ENCODE peak calls at places on chromosomes 12 and 14, in five cellular contexts. One of them, this sample, is unnamed.

GRCh38 chr14:74980746-74981661 is 21.7 kb upstream of the EIF2B2 start:
- DNase-seq in CD4-positive, alpha-beta memory T cell: no peak
- DNase-seq in tibial nerve: no peak
- DNase-seq in GM23338: peak; percentile 64
- DNase-seq in pancreas: no peak
- DNase-seq in this sample: no peak

GRCh38 chr12:50524621-50525020 is 19.8 kb downstream of the DIP2B start:
- DNase-seq in CD4-positive, alpha-beta memory T cell: no peak
- DNase-seq in tibial nerve: no peak
- DNase-seq in pancreas: no peak
- DNase-seq in GM23338: no peak
- DNase-seq in this sample: no peak

GRCh38 chr12:127685476-127686234 is 581.3 kb upstream of the TMEM132C start:
- DNase-seq in CD4-positive, alpha-beta memory T cell: no peak
- DNase-seq in pancreas: no peak
- DNase-seq in GM23338: no peak
- DNase-seq in tibial nerve: no peak
- DNase-seq in this sample: no peak

GRCh38 chr12:14403711-14404164 is 38.3 kb downstream of the ATF7IP start:
- DNase-seq in tibial nerve: no peak
- DNase-seq in GM23338: no peak
- DNase-seq in CD4-positive, alpha-beta memory T cell: peak; percentile 55
- DNase-seq in pancreas: no peak
- DNase-seq in this sample: no peak

GRCh38 chr12:25591132-25591531 is 38.0 kb upstream of the LMNTD1 start:
- DNase-seq in pancreas: no peak
- DNase-seq in CD4-positive, alpha-beta memory T cell: no peak
- DNase-seq in tibial nerve: no peak
- DNase-seq in GM23338: peak; percentile 15
- DNase-seq in this sample: peak; percentile 33

GRCh38 chr12:59084758-59085383 is 164.6 kb upstream of the LRIG3 start:
- DNase-seq in pancreas: no peak
- DNase-seq in GM23338: peak; percentile 21
- DNase-seq in tibial nerve: no peak
- DNase-seq in CD4-positive, alpha-beta memory T cell: no peak
- DNase-seq in this sample: peak; percentile 6

GRCh38 chr14:90291699-90292098 is 35.3 kb downstream of the PSMC1 start:
- DNase-seq in tibial nerve: no peak
- DNase-seq in CD4-positive, alpha-beta memory T cell: no peak
- DNase-seq in pancreas: no peak
- DNase-seq in GM23338: no peak
- DNase-seq in this sample: no peak

GRCh38 chr14:96351986-96352385 is 11.2 kb downstream of the ATG2B start:
- DNase-seq in CD4-positive, alpha-beta memory T cell: no peak
- DNase-seq in tibial nerve: no peak
- DNase-seq in pancreas: no peak
- DNase-seq in GM23338: no peak
- DNase-seq in this sample: no peak

GRCh38 chr12:97134495-97134894 is 227.4 kb downstream of the NEDD1 start:
- DNase-seq in CD4-positive, alpha-beta memory T cell: no peak
- DNase-seq in tibial nerve: no peak
- DNase-seq in pancreas: no peak
- DNase-seq in GM23338: peak; percentile 57
- DNase-seq in this sample: no peak

GRCh38 chr14:93012516-93013367 is 89.8 kb downstream of the CHGA start:
- DNase-seq in CD4-positive, alpha-beta memory T cell: no peak
- DNase-seq in GM23338: no peak
- DNase-seq in pancreas: no peak
- DNase-seq in tibial nerve: no peak
- DNase-seq in this sample: no peak
- H3K4me1 ChIP-seq in CD4-positive, alpha-beta memory T cell: peaks cover 12% of the 10 kb centered on the region
- H3K4me1 ChIP-seq in GM23338: peaks cover 4% of the 10 kb centered on the region
- H3K4me1 ChIP-seq in pancreas: no peaks in the 10 kb centered on the region
- H3K4me1 ChIP-seq in tibial nerve: peaks cover 97% of the 10 kb centered on the region
- H3K4me1 ChIP-seq in this sample: peaks cover 2% of the 10 kb centered on the region

GRCh38 chr14:53971501-53971900 is 14.9 kb upstream of the BMP4 start:
- DNase-seq in tibial nerve: no peak
- DNase-seq in CD4-positive, alpha-beta memory T cell: no peak
- DNase-seq in GM23338: no peak
- DNase-seq in pancreas: no peak
- DNase-seq in this sample: no peak

GRCh38 chr14:53964249-53964648 is 7.6 kb upstream of the BMP4 start:
- DNase-seq in CD4-positive, alpha-beta memory T cell: no peak
- DNase-seq in pancreas: no peak
- DNase-seq in tibial nerve: no peak
- DNase-seq in GM23338: peak; percentile 43
- DNase-seq in this sample: no peak

GRCh38 chr14:53968756-53969155 is 12.1 kb upstream of the BMP4 start:
- DNase-seq in CD4-positive, alpha-beta memory T cell: no peak
- DNase-seq in pancreas: no peak
- DNase-seq in tibial nerve: no peak
- DNase-seq in GM23338: no peak
- DNase-seq in this sample: no peak

GRCh38 chr14:53967606-53968005 is 11.0 kb upstream of the BMP4 start:
- DNase-seq in pancreas: no peak
- DNase-seq in GM23338: no peak
- DNase-seq in CD4-positive, alpha-beta memory T cell: no peak
- DNase-seq in tibial nerve: no peak
- DNase-seq in this sample: no peak

GRCh38 chr14:53969326-53969725 is 12.7 kb upstream of the BMP4 start:
- DNase-seq in CD4-positive, alpha-beta memory T cell: no peak
- DNase-seq in tibial nerve: no peak
- DNase-seq in pancreas: no peak
- DNase-seq in GM23338: no peak
- DNase-seq in this sample: no peak
- H3K4me1 ChIP-seq in CD4-positive, alpha-beta memory T cell: no peaks in the 10 kb centered on the region
- H3K4me1 ChIP-seq in tibial nerve: no peaks in the 10 kb centered on the region
- H3K4me1 ChIP-seq in pancreas: no peaks in the 10 kb centered on the region
- H3K4me1 ChIP-seq in GM23338: peaks cover 33% of the 10 kb centered on the region
- H3K4me1 ChIP-seq in this sample: peaks cover 4% of the 10 kb centered on the region

GRCh38 chr14:69654109-69654508 is 42.7 kb downstream of the SUSD6 start:
- DNase-seq in tibial nerve: no peak
- DNase-seq in pancreas: no peak
- DNase-seq in CD4-positive, alpha-beta memory T cell: no peak
- DNase-seq in GM23338: no peak
- DNase-seq in this sample: no peak
- H3K4me1 ChIP-seq in tibial nerve: peaks cover 69% of the 10 kb centered on the region
- H3K4me1 ChIP-seq in pancreas: peaks cover 48% of the 10 kb centered on the region
- H3K4me1 ChIP-seq in CD4-positive, alpha-beta memory T cell: peaks cover 80% of the 10 kb centered on the region
- H3K4me1 ChIP-seq in GM23338: peaks cover 35% of the 10 kb centered on the region
- H3K4me1 ChIP-seq in this sample: peaks cover 5% of the 10 kb centered on the region

GRCh38 chr14:102991376-102991775 is 66.0 kb downstream of the CDC42BPB start:
- DNase-seq in pancreas: no peak
- DNase-seq in GM23338: no peak
- DNase-seq in tibial nerve: no peak
- DNase-seq in CD4-positive, alpha-beta memory T cell: no peak
- DNase-seq in this sample: no peak

GRCh38 chr14:102993523-102993922 is 63.8 kb downstream of the CDC42BPB start:
- DNase-seq in GM23338: no peak
- DNase-seq in tibial nerve: no peak
- DNase-seq in pancreas: no peak
- DNase-seq in CD4-positive, alpha-beta memory T cell: no peak
- DNase-seq in this sample: no peak

GRCh38 chr14:102998393-102998792 is 59.0 kb downstream of the CDC42BPB start:
- DNase-seq in GM23338: no peak
- DNase-seq in tibial nerve: no peak
- DNase-seq in pancreas: no peak
- DNase-seq in CD4-positive, alpha-beta memory T cell: no peak
- DNase-seq in this sample: no peak

GRCh38 chr14:102996941-102997340 is 60.4 kb downstream of the CDC42BPB start:
- DNase-seq in pancreas: no peak
- DNase-seq in CD4-positive, alpha-beta memory T cell: no peak
- DNase-seq in GM23338: no peak
- DNase-seq in tibial nerve: no peak
- DNase-seq in this sample: no peak

DNA sequence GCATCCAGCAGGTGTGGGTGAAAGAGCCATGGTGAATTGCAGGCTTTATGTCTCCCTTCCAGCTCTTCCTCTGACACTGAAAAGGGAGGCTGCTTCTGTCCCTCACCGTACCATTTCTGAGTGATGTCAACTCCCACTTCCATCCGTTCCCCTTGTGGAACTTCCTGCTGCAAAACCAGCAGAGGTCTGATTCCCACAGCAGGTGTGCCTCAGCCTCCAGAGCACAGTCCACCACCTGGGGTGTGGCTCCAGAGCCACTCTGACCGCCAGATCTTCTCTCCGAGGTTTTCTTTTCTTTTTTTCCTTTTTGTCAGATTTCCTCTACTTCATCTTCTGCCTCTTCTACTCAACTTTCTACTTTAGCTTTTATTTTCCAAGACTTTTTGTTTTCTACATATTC is 62.7 kb downstream of the CDC42BPB start:
- DNase-seq in GM23338: no peak
- DNase-seq in pancreas: no peak
- DNase-seq in CD4-positive, alpha-beta memory T cell: no peak
- DNase-seq in tibial nerve: no peak
- DNase-seq in this sample: no peak
- H3K4me1 ChIP-seq in GM23338: no peaks in the 10 kb centered on the region
- H3K4me1 ChIP-seq in pancreas: no peaks in the 10 kb centered on the region
- H3K4me1 ChIP-seq in CD4-positive, alpha-beta memory T cell: no peaks in the 10 kb centered on the region
- H3K4me1 ChIP-seq in tibial nerve: no peaks in the 10 kb centered on the region
- H3K4me1 ChIP-seq in this sample: no peaks in the 10 kb centered on the region

GRCh38 chr12:108823804-108824203 is 33.6 kb downstream of the SSH1 start:
- DNase-seq in tibial nerve: no peak
- DNase-seq in GM23338: no peak
- DNase-seq in CD4-positive, alpha-beta memory T cell: no peak
- DNase-seq in pancreas: no peak
- DNase-seq in this sample: no peak
- H3K4me1 ChIP-seq in tibial nerve: peaks cover 81% of the 10 kb centered on the region
- H3K4me1 ChIP-seq in GM23338: peaks cover 30% of the 10 kb centered on the region
- H3K4me1 ChIP-seq in CD4-positive, alpha-beta memory T cell: no peaks in the 10 kb centered on the region
- H3K4me1 ChIP-seq in pancreas: peaks cover 12% of the 10 kb centered on the region
- H3K4me1 ChIP-seq in this sample: peaks cover 11% of the 10 kb centered on the region

DNA sequence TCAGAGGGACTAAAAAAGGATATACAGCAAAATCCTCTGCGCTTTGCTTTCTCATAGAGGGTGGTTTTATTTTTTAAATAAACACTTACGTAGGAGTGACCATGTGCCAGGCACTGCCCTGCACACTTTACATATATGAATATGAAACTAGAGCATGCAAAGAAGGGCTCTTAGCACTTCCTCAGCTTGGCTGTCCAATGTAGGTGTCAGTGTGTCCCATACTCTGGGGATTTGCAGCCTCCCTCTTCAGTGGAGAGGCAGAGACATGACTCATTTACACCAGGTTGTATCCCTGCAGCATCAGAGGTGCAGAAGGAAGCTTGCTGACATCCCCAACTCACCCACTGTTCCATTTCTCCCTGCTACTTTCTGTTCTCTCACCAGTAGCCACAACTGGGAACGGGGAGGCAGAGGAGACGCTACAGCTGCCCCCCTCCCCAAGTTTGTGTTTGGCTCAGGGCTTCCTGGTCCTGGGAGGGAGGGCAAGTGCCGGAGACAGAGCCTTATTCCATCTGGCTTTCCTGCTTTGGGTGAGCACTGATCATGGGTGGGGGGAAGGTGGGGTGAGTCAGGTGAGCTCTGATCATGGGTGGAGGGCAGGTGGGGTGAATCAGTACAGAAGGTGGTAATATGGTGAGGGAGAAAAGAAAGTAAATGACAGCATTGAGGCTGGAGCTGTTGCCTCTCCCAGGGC is 4.9 kb upstream of the KRT5 start:
- DNase-seq in tibial nerve: no peak
- DNase-seq in GM23338: no peak
- DNase-seq in CD4-positive, alpha-beta memory T cell: no peak
- DNase-seq in pancreas: no peak
- DNase-seq in this sample: no peak
- H3K4me1 ChIP-seq in tibial nerve: no peaks in the 10 kb centered on the region
- H3K4me1 ChIP-seq in GM23338: no peaks in the 10 kb centered on the region
- H3K4me1 ChIP-seq in CD4-positive, alpha-beta memory T cell: no peaks in the 10 kb centered on the region
- H3K4me1 ChIP-seq in pancreas: peaks cover 14% of the 10 kb centered on the region
- H3K4me1 ChIP-seq in this sample: peaks cover 25% of the 10 kb centered on the region

GRCh38 chr12:63918788-63919300 is 74.3 kb downstream of the SRGAP1 start:
- DNase-seq in tibial nerve: no peak
- DNase-seq in pancreas: no peak
- DNase-seq in CD4-positive, alpha-beta memory T cell: no peak
- DNase-seq in GM23338: no peak
- DNase-seq in this sample: no peak
- H3K4me1 ChIP-seq in tibial nerve: peaks cover 38% of the 10 kb centered on the region
- H3K4me1 ChIP-seq in pancreas: peaks cover 26% of the 10 kb centered on the region
- H3K4me1 ChIP-seq in CD4-positive, alpha-beta memory T cell: no peaks in the 10 kb centered on the region
- H3K4me1 ChIP-seq in GM23338: peaks cover 14% of the 10 kb centered on the region
- H3K4me1 ChIP-seq in this sample: no peaks in the 10 kb centered on the region

GRCh38 chr14:49692191-49692757 is 646 bp upstream of the KLHDC1 start:
- DNase-seq in GM23338: no peak
- DNase-seq in CD4-positive, alpha-beta memory T cell: no peak
- DNase-seq in tibial nerve: no peak
- DNase-seq in pancreas: no peak
- DNase-seq in this sample: no peak
- H3K4me1 ChIP-seq in GM23338: peaks cover 25% of the 10 kb centered on the region
- H3K4me1 ChIP-seq in CD4-positive, alpha-beta memory T cell: peaks cover 23% of the 10 kb centered on the region
- H3K4me1 ChIP-seq in tibial nerve: peaks cover 15% of the 10 kb centered on the region
- H3K4me1 ChIP-seq in pancreas: no peaks in the 10 kb centered on the region
- H3K4me1 ChIP-seq in this sample: no peaks in the 10 kb centered on the region

DNA sequence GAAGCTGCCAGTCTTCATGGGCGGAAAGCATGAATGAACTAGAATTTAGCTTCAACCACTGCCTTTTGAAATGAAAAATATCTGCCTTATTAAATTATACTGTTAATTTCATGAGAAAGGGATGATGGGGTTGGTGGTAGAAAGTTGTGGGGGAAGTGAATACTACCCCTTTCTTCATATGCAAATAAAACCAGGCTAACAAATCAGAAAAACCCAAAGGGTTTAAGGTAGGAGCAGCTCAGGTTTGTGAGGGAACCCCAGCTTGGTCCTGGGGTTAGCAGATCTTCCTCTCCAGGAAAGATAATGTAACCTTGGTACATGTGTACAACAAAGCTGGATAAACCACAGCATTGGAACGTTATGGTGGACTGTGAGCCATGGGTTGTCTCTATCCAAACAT is 84.0 kb downstream of the PPP2R5C start:
- DNase-seq in CD4-positive, alpha-beta memory T cell: no peak
- DNase-seq in GM23338: no peak
- DNase-seq in tibial nerve: no peak
- DNase-seq in pancreas: no peak
- DNase-seq in this sample: no peak
- H3K4me1 ChIP-seq in CD4-positive, alpha-beta memory T cell: peaks cover 96% of the 10 kb centered on the region
- H3K4me1 ChIP-seq in GM23338: peaks cover 11% of the 10 kb centered on the region
- H3K4me1 ChIP-seq in tibial nerve: peaks cover 4% of the 10 kb centered on the region
- H3K4me1 ChIP-seq in pancreas: peaks cover 14% of the 10 kb centered on the region
- H3K4me1 ChIP-seq in this sample: no peaks in the 10 kb centered on the region

GRCh38 chr12:111406474-111407370 is 999 bp downstream of the SH2B3 start:
- DNase-seq in CD4-positive, alpha-beta memory T cell: peak; percentile 40
- DNase-seq in tibial nerve: no peak
- DNase-seq in pancreas: peak; percentile 81
- DNase-seq in GM23338: no peak
- DNase-seq in this sample: no peak
- H3K4me1 ChIP-seq in CD4-positive, alpha-beta memory T cell: peaks cover 76% of the 10 kb centered on the region
- H3K4me1 ChIP-seq in tibial nerve: peaks cover 52% of the 10 kb centered on the region
- H3K4me1 ChIP-seq in pancreas: peaks cover 13% of the 10 kb centered on the region
- H3K4me1 ChIP-seq in GM23338: peaks cover 60% of the 10 kb centered on the region
- H3K4me1 ChIP-seq in this sample: peaks cover 35% of the 10 kb centered on the region

This sample was measured in NT2/D1.